ENCODE peak calls at places on chromosome 12, in five cellular contexts. P is foreskin keratinocyte, K is WTC11, L is nephron progenitor cell, I is astrocyte of the spinal cord. C is an unnamed sample.
A peak's percentile ranks its signal among the peaks of the same experiment; 100 is the strongest.

GRCh38 chr12:76720068-76720467 is 43.8 kb upstream of the ZDHHC17 start:
- DNase-seq in I (peak; percentile 43), K (no peak), L (no peak), P (peak; percentile 95), C (peak; percentile 77)

GRCh38 chr12:52074006-52074405 is 4.2 kb downstream of the ATG101 start:
- DNase-seq in L (no peak), P (no peak), I (peak; percentile 70), K (no peak), C (no peak)

GRCh38 chr12:120041386-120042231 is 52.6 kb downstream of the BICDL1 start:
- DNase-seq in L (no peak), P (no peak), K (no peak), I (no peak), C (no peak)

GRCh38 chr12:4331842-4332241 is 10.8 kb downstream of the TIGAR start:
- DNase-seq in P (no peak), L (no peak), K (no peak), I (no peak), C (no peak)

GRCh38 chr12:66240106-66240820 is 51.2 kb downstream of the IRAK3 start:
- DNase-seq in L (no peak), I (no peak), K (no peak), P (no peak), C (no peak)

GRCh38 chr12:78759387-78759786 is 105.2 kb upstream of the SYT1 start:
- DNase-seq in L (no peak), I (peak; percentile 38), P (peak; percentile 3), K (no peak), C (peak; percentile 1)

GRCh38 chr12:120470150-120470817 is 736 bp upstream of the SRSF9 start:
- DNase-seq in K (peak; percentile 16), I (no peak), L (peak; percentile 14), P (no peak), C (no peak)

GRCh38 chr12:54394281-54394719 is 9.8 kb upstream of the ZNF385A start:
- DNase-seq in I (peak; percentile 33), K (peak; percentile 80), L (peak; percentile 74), P (no peak), C (no peak)

GRCh38 chr12:46401703-46402102 is 29.1 kb upstream of the SLC38A2 start:
- DNase-seq in I (peak; percentile 61), K (no peak), L (no peak), P (no peak), C (no peak)

DNA sequence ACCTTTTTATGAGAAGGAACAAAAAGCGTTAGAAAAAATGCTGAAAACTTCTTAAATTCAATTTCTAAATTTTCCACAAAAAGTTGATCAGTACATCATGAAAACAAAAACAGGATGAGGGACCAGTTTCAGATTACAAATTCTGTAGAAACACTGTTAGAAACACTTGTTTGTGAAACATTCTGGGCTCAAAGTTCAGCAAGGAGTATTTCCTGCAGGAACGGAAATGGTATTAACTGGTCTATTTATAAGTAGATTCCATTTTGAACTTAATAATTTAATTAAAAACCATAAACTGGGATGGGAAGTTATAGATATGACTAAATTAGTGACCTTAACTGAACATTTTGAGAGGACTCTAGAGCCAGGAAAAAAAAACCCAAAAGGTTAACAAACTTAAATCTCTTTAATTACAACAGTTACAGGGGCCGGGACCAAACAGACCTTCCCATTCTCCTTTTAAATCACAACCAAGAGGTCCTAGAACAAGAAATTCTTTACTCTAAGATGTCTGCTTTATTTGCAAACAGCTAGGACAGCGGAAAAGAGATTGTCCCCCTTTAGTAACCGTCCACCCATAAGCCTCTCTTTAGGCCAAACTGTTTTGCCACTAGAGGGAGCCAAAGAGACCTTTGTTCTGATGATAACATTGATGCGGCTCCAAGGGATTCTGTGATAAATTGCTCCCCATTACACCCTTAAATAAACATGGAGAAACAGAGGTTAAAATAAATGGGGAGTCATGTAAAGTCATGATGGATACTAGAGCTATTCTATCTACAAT is 69.0 kb upstream of the RERGL start:
- DNase-seq in K (peak; percentile 33), L (peak; percentile 39), P (no peak), I (peak; percentile 19), C (no peak)
- TF ChIP-seq CTCF in K (peak; percentile 68), L (peak; percentile 61), P (peak; percentile 70), I (peak; percentile 86), C (peak; percentile 81)

DNA sequence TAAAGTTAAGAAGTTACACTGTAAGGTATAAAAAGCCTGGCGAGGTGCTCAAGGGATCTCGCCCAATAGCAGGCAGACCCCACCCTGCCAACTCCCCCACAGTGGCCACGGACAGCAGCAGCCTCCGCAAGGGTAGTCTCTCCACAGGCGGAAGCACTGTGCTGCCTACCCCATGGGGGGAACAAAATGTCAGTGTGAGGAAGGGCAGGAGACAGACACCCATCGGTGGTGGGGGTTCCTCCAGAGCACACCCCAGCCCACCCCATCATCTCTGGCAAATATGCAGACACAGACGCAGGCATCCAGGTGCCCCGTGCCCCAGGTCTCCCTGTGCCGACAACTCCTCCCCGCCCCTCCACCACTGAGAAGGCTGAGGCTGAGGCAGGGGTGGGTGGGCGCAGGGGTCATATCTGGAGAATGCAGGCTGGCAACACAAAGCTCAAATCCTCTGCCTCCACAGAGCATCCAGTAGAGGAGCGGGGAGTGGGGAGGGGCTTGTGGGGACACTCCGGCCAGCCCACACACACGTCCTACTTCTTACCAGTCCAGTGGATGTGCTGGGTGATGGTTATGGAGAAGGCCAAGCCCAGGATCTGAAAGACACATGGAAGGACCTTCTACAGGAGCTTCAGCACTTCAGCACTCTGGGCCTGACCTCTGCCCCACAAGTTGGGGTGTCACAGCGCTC is 68.3 kb upstream of the DDX11 start:
- DNase-seq in L (no peak), P (no peak), K (peak; percentile 8), I (no peak), C (no peak)
- TF ChIP-seq CTCF in L (no peak), P (no peak), K (no peak), I (no peak), C (no peak)

GRCh38 chr12:3122841-3123678 is 45.9 kb downstream of the TSPAN9 start:
- DNase-seq in L (no peak), P (no peak), K (peak; percentile 13), I (peak; percentile 81), C (no peak)
- TF ChIP-seq CTCF in L (no peak), P (no peak), K (no peak), I (peak; percentile 21), C (no peak)

GRCh38 chr12:88388566-88389269 is 191.6 kb downstream of the KITLG start:
- DNase-seq in P (no peak), L (no peak), K (no peak), I (peak; percentile 29), C (no peak)

GRCh38 chr12:88391556-88391955 is 188.7 kb downstream of the KITLG start:
- DNase-seq in L (no peak), I (peak; percentile 92), P (no peak), K (no peak), C (peak; percentile 61)

GRCh38 chr12:88390811-88391210 is 189.5 kb downstream of the KITLG start:
- DNase-seq in P (no peak), L (no peak), I (no peak), K (no peak), C (no peak)

GRCh38 chr12:88393017-88393767 is 187.1 kb downstream of the KITLG start:
- DNase-seq in L (no peak), I (peak; percentile 43), P (no peak), K (peak; percentile 18), C (no peak)
- TF ChIP-seq CTCF in L (no peak), I (peak; percentile 37), P (peak; percentile 61), K (no peak), C (peak; percentile 45)

DNA sequence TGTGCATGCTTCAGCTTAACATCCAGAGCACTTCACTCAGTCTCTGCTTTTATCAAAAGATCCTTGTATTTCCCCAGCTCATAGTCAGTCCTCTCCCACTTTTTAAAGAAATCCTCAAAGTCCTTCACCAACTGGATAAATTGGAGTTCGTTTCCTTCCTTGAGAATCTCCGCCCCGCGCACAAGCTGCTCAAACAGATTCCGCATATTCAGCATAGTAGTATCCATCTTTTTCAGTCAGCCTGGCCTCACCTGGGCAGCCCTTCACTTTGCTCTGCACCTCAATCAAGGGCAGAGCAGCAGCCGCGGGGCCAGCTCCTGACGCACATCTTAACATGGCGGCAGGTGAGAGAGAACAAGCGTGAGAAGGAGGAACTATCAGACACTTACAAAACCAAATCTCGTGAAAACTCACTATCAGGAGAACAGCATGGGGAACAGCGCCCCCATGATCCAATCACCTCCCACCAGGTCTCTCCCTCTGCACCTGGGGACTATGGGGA is 14.3 kb upstream of the DBX2 start:
- DNase-seq in P (no peak), L (no peak), K (no peak), I (no peak), C (no peak)
- TF ChIP-seq CTCF in P (no peak), L (no peak), K (no peak), I (no peak), C (no peak)